ENCODE peak calls at places on chromosomes 5 and 9, in four cellular contexts. W, I, K and U are unnamed samples.

GRCh38 chr5:150517272-150518152 is 9.6 kb downstream of the NDST1 start:
- DNase-seq in W (peak), I (no peak), K (peak), U (peak)

GRCh38 chr5:169577966-169578365 is 5.6 kb upstream of the SPDL1 start:
- DNase-seq in W (no peak), K (no peak), I (no peak), U (no peak)

GRCh38 chr9:119420263-119420662 is 51.0 kb upstream of the BRINP1 start:
- DNase-seq in W (no peak), I (no peak), K (no peak), U (no peak)

GRCh38 chr5:14946813-14947640 is 75.4 kb upstream of the ANKH start:
- DNase-seq in W (peak), I (peak), K (no peak), U (no peak)

GRCh38 chr5:137735531-137736284 is at the start of gene KLHL3:
- DNase-seq in I (no peak), W (no peak), K (no peak), U (peak)

GRCh38 chr9:127249877-127250276 is 14.7 kb upstream of the GARNL3 start:
- DNase-seq in K (no peak), I (no peak), W (no peak), U (no peak)

GRCh38 chr5:77771452-77771851 is 4.7 kb downstream of the TBCA start:
- DNase-seq in W (no peak), K (no peak), I (no peak), U (no peak)

GRCh38 chr5:178786859-178787499 is 56.5 kb upstream of the ZNF354A start:
- DNase-seq in W (peak), I (no peak), K (no peak), U (peak)

GRCh38 chr5:55600536-55601208 is 65.9 kb upstream of the PLPP1 start:
- DNase-seq in I (no peak), K (no peak), W (no peak), U (peak)

GRCh38 chr9:90964101-90965020 is 162.7 kb downstream of the SYK start:
- DNase-seq in W (peak), I (no peak), K (no peak), U (no peak)

GRCh38 chr9:98989036-98990000 is 45.6 kb downstream of the COL15A1 start:
- DNase-seq in K (no peak), I (peak), W (peak), U (peak)

GRCh38 chr9:70411930-70412677 is 2.4 kb downstream of the KLF9 start:
- DNase-seq in I (peak), W (no peak), K (peak), U (peak)

GRCh38 chr9:70409800-70410199 is 4.7 kb downstream of the KLF9 start:
- DNase-seq in I (no peak), W (no peak), K (no peak), U (no peak)

GRCh38 chr9:70410368-70410767 is 4.1 kb downstream of the KLF9 start:
- DNase-seq in I (no peak), W (no peak), K (no peak), U (peak)

GRCh38 chr9:70412678-70413426 is 1.6 kb downstream of the KLF9 start:
- DNase-seq in I (no peak), K (peak), W (peak), U (peak)

GRCh38 chr9:70411141-70411929 is 3.1 kb downstream of the KLF9 start:
- DNase-seq in W (no peak), K (peak), I (no peak), U (peak)
- TF ChIP-seq POLR2A in W (no peak), K (peak), I (no peak), U (peak)

DNA sequence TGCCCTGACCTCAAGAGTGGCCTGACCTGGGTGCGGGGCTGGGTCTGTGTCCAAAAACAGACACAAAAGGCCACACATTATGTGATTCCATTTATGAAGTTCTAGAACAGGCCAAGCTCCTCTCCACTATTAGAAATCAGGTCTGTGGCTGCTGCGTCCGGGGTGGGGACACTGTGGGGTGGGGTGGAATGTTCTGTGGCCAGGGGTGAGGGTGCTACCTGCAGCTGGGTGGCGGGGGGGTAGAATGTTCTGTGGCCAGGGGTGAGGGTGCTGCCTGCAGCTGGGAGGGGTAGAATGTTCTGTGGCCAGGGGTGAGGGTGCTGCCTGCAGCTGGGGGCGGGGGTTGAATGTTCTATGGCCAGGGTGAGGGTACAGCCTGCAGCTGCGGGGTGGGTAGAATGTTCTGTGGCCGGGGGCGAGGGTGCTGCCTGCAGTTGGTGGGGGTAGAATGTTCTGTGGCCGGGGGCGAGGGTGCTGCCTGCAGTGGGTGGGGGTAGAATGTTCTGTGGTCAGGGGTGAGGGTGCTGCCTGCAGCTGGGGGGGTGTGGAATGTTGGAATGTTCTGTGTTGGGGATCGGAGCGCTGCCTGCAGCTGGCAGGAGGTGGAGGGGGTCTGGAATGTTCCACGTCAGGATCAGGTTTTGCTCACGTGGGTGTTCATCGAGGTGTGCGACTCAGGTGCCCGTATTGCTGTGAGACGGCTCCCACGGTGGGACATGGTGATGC is 8.3 kb downstream of the LCN12 start:
- DNase-seq in W (no peak), I (no peak), K (no peak), U (no peak)
- TF ChIP-seq ELK1 in W (no peak), I (no peak), K (no peak), U (no peak)

DNA sequence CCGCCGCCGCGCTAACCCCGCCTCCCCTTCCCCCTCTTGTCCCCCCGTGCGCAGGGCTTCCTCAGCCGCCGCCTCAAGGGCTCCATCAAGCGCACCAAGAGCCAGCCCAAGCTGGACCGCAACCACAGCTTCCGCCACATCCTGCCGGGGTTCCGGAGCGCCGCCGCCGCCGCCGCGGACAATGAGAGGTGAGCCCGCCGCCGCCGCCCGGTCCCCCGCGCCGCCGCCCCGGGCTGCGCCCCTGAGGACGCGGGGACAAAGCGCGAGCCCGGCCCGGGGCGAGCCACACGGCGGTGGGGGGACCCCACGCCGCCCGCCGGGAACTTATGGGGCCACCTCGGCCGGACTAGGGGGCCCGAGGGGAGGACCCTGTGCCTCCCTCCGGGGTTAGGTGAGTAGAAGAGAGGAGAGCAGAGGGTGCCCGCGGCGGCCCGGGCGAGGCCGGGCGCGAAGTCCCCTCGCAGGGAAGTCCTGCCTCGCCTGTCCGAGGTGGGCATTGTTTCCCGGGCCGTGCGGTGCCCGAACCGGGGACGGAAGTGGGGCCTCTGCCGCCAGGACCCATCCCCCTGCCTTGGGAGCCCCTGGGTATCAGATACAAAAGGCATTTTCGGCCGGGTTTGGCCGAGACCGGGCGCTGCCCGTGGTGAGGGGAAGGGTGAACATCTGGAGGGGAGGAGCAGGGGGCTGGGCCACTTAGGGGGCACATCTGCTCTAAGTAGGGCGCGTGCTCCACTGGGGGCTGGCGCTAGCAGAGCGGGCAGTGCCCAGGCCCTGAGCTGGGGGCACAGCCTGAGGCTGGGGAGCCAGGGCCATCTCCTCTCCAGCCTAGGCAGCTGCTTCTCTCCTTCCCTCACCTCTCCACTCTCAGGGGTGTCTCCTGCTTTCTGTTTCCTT is 48.1 kb downstream of the DAB2IP start:
- DNase-seq in W (no peak), I (no peak), K (no peak), U (peak)
- TF ChIP-seq POLR2A in W (no peak), I (no peak), K (no peak), U (no peak)

GRCh38 chr5:68369436-68370125 is 154.0 kb downstream of the PIK3R1 start:
- DNase-seq in K (no peak), W (no peak), I (peak), U (no peak)

GRCh38 chr5:68371607-68372006 is 156.1 kb downstream of the PIK3R1 start:
- DNase-seq in W (no peak), K (no peak), I (no peak), U (no peak)

GRCh38 chr5:68374770-68375518 is 159.4 kb downstream of the PIK3R1 start:
- DNase-seq in W (no peak), K (no peak), I (no peak), U (no peak)

GRCh38 chr5:68375540-68375939 is 160.0 kb downstream of the PIK3R1 start:
- DNase-seq in K (no peak), W (no peak), I (no peak), U (no peak)

DNA sequence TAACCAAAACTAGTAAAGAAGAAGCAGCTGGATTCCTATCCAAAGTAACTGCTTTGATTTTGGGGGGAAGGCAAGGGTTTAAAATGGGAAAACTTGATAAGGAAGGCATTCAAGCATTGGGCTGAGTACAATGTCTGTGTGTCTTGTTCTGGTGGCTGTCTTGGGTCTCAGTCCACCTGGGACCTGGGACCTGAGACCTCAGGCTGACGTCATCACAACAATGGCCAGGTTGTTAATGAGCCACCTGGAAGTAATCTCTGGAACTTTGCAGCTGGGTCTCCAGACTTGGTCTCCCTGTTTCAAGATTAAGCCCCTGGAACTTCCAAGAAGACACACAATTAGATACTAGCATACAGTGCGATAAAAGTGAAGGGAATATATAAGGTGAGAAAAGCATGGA is 157.5 kb downstream of the PIK3R1 start:
- DNase-seq in K (no peak), I (no peak), W (no peak), U (no peak)
- TF ChIP-seq ELK1 in K (no peak), I (no peak), W (no peak), U (no peak)

GRCh38 chr9:26955921-26956886 is at the start of gene IFT74:
- DNase-seq in I (peak), W (peak), K (peak), U (peak)
- TF ChIP-seq POLR2A in I (peak), W (peak), K (peak), U (peak)

DNA sequence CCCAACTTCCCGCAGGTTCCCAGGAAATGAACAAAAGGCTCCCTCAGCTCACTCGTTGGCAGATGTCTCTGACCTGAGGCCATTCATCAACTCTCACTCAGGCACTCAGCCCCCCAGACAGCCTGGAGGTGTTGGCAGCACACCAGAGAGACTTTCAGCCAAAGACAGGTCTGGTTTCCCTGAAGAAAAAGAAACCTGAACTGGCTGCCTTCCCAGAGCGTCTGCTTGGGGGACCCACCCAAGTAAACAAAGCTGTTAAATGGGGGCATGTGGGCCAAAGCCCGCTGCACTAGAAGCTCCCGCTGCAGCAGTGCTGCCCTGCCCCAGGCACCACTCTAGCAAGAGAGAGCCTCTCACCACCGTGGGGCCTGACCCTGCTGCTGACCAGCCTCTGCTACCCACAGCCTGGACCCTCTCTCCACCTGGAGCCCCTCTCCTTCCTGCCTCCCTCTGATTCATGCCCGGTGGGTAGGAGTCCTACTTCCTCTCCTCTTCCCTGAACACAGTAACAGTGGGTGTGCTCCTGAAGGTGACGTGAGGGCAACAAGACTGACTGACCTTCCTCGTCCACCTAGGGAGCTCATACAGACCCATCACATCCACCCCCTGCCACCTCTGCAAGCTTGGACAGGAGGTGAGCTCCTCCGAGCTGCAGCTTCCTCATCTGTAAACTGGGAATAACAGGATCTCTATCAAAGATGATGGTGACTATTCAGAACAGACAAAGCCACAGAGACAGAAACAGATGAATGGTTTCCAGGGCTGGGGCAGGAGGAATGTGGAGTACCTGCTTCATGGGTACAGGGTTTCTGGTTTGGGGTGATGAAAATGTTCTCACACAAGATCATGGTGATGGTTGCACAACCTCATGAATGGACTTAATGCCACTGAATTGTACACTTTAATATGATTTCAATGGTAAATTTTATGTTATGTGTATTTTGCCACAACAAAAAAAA is 31.0 kb upstream of the GABRP start:
- DNase-seq in W (no peak), K (no peak), I (no peak), U (no peak)
- TF ChIP-seq ELK1 in W (no peak), K (no peak), I (no peak), U (no peak)

GRCh38 chr5:122149691-122150090 is 20.3 kb downstream of the ZNF474 start:
- DNase-seq in W (no peak), K (no peak), I (no peak), U (no peak)
- TF ChIP-seq POLR2A in W (no peak), K (no peak), I (no peak), U (no peak)

DNA sequence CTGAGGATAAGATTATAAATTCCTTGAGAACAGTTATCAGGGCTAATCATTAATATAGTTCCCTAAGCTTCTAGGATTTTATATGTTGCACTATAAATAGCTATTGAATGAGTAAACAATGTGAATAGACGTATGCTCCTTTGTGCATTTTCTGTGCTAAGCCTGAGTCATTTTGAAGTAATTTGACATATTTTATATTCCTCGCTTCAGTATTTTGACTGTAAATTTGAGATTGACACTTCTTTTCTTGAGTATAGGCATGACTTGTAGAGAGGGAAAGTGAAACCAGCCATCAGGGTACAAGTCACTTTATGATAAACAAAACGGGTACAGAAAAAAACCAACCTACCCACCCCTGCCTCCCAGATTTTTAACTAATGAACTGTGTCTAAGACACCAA is 367.7 kb upstream of the PRR16 start:
- DNase-seq in I (no peak), K (no peak), W (no peak), U (peak)
- TF ChIP-seq ELK1 in I (no peak), K (no peak), W (no peak), U (no peak)